ENCODE peak calls at places on chromosomes 16 and 17, in ten cellular contexts. Y, D, I, E, P, R, T, U, N and V are unnamed samples.

GRCh38 chr17:49901460-49902331 is 53.8 kb upstream of the TAC4 start:
- DNase-seq in Y (no peak), D (no peak), I (no peak), E (peak), P (no peak), R (no peak), T (no peak), U (peak), N (peak), V (no peak)

GRCh38 chr16:17331071-17331521 is 139.7 kb downstream of the XYLT1 start:
- DNase-seq in Y (peak), D (peak), I (no peak), E (no peak), P (no peak), R (no peak), T (no peak), U (no peak), N (no peak), V (peak)

GRCh38 chr17:57906910-57907309 is 48.3 kb downstream of the CUEDC1 start:
- DNase-seq in Y (no peak), D (no peak), I (no peak), E (no peak), P (no peak), R (no peak), T (no peak), U (no peak), N (peak), V (no peak)

GRCh38 chr16:70523621-70524405 is at the start of gene SF3B3:
- DNase-seq in Y (peak), D (peak), I (peak), E (peak), P (no peak), R (peak), T (no peak), U (peak), N (peak), V (no peak)

GRCh38 chr16:8972843-8973586 is 9.3 kb upstream of the USP7 start:
- DNase-seq in Y (no peak), D (no peak), I (no peak), E (no peak), P (no peak), R (no peak), T (no peak), U (no peak), N (no peak), V (no peak)

GRCh38 chr17:59668816-59669215 is 38.4 kb downstream of the PTRH2 start:
- DNase-seq in Y (no peak), D (no peak), I (no peak), E (no peak), P (no peak), R (no peak), T (peak), U (peak), N (no peak), V (no peak)

GRCh38 chr17:83202002-83203000 is 122.9 kb downstream of the METRNL start:
- DNase-seq in Y (no peak), D (peak), I (no peak), E (no peak), P (no peak), R (peak), T (no peak), U (no peak), N (no peak), V (peak)

GRCh38 chr17:74904687-74905409 is 11.4 kb upstream of the FADS6 start:
- DNase-seq in Y (no peak), D (no peak), I (no peak), E (no peak), P (no peak), R (no peak), T (no peak), U (no peak), N (no peak), V (no peak)

GRCh38 chr17:46028374-46028773 is 29.3 kb downstream of the STH start:
- DNase-seq in Y (no peak), D (no peak), I (no peak), E (no peak), P (no peak), R (no peak), T (no peak), U (no peak), N (peak), V (no peak)

GRCh38 chr16:7921360-7921759 is 588.7 kb downstream of the RBFOX1 start:
- DNase-seq in Y (no peak), D (no peak), I (no peak), E (no peak), P (peak), R (no peak), T (no peak), U (no peak), N (peak), V (no peak)
- TF ChIP-seq CTCF in Y (no peak), D (no peak), I (no peak), E (no peak), P (no peak), R (no peak), T (no peak), U (no peak), N (peak), V (peak)

GRCh38 chr17:1623057-1623456 is 5.6 kb downstream of the SLC43A2 start:
- DNase-seq in Y (no peak), D (no peak), I (no peak), E (no peak), P (no peak), R (no peak), T (no peak), U (no peak), N (no peak), V (no peak)
- TF ChIP-seq CTCF in Y (no peak), D (no peak), I (no peak), E (no peak), P (no peak), R (no peak), T (no peak), U (no peak), N (no peak), V (no peak)

GRCh38 chr17:7296189-7296861 is 1.9 kb upstream of the YBX2 start:
- DNase-seq in Y (peak), D (peak), I (peak), E (peak), P (no peak), R (peak), T (no peak), U (peak), N (peak), V (peak)

GRCh38 chr17:7293821-7294613 is 422 bp downstream of the YBX2 start:
- DNase-seq in Y (no peak), D (peak), I (no peak), E (no peak), P (no peak), R (no peak), T (no peak), U (peak), N (peak), V (no peak)

GRCh38 chr17:7294614-7295153 is at the start of gene YBX2:
- DNase-seq in Y (no peak), D (peak), I (peak), E (no peak), P (no peak), R (no peak), T (no peak), U (peak), N (peak), V (peak)

GRCh38 chr17:7293131-7293557 is 1.3 kb downstream of the YBX2 start:
- DNase-seq in Y (no peak), D (no peak), I (no peak), E (peak), P (no peak), R (no peak), T (no peak), U (peak), N (no peak), V (no peak)

DNA sequence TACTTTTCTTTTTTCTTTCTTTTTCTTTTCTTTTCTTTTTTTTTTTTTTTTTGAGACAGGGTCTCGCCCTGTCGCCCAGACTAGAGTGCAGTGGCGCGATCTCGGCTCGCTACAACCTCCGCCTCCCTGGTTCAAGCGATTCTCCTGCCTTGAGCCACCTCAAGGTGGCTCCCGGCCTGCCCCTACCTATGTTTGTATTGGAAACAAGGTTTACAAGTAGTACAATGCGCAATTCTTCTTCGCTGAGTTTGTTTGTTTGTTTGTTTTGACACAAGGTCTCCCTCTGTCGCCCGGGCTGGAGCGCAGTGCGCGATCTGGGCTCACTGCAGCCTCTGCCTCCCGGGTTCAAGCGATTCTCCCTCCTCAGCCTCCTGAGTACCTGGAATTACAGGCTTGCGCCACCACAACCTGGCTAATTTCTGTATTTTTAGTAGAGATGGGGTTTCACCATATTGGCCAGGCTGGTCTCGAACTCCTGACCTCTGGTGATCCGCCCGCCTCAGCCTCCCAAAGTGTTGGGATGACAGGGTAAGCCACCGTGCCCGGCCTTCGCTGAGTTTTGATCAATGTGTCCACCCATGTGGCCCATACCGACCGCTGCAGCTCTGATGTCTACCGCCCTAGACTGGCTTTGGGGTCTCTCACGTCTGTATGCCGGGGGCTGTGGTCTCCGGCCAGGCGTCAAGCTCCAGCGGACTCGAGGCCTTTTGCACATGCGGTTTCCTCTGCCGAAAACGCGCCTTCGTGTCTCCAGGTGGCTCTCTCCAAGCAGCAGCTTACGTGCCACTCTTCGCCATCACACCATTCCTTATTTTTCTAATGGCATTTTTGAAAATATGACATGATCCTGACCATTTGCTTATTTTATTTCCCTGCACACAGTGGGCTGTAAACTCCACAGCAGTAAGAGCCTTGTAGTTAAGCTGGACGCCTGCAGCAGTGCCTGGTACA is 1.1 kb upstream of the YBX2 start:
- DNase-seq in Y (no peak), D (no peak), I (no peak), E (no peak), P (no peak), R (no peak), T (no peak), U (no peak), N (peak), V (no peak)
- TF ChIP-seq CTCF in Y (no peak), D (no peak), I (no peak), E (no peak), P (no peak), R (no peak), T (no peak), U (no peak), N (no peak), V (no peak)

DNA sequence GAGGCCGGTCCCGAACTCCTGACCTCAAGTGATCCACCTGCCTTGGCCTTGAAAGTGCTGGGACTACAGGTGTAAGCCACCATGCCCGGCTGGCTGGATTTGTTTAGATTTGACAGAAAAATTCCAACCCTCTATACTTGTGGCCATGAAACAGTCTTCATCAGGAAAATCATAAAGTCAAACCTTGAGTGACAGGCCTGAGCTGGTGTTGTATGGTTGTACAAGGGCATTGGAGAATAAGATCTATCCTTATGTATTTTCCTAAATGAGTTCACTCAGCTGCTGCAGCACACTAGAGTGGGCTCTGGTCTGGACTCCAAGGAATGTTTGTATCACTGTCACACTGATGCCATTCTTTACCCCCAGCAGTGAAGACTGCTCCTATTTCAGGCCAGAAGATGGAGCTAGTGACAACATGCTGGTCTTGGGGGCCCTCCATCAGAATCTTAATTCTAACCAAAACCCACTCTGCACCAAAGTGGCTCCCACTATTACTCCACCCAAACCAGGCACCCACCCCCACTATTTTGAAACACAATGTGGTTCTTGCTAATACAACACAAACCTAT is 27.4 kb downstream of the SNX11 start:
- DNase-seq in Y (no peak), D (no peak), I (no peak), E (no peak), P (no peak), R (no peak), T (no peak), U (no peak), N (peak), V (no peak)
- TF ChIP-seq CTCF in Y (no peak), D (no peak), I (no peak), E (no peak), P (peak), R (no peak), T (no peak), U (no peak), N (peak), V (no peak)

DNA sequence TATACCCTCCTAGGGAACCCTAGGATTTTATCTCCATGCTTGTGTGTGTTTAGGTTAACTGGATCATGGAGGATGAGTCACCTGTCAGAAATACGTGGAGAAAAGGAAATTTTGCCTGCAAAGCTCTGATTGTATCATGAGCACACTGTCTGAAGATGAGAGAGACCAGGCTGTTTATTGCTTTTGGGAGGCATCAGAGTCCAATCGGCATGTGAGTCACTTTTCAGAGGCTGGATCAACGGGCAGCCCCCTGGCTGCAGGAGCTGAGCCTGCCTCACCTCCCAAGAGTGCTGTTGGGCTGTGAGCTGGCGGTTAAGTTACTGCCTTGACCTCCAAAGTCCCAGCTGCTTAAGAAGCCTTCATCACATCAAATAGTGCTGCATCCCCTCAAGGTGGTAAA is 41.5 kb upstream of the MED9 start:
- DNase-seq in Y (no peak), D (no peak), I (no peak), E (no peak), P (no peak), R (no peak), T (peak), U (no peak), N (no peak), V (no peak)
- TF ChIP-seq CTCF in Y (no peak), D (no peak), I (no peak), E (no peak), P (peak), R (no peak), T (peak), U (no peak), N (no peak), V (no peak)

GRCh38 chr17:77364941-77365583 is 224.3 kb downstream of the SEC14L1 start:
- DNase-seq in Y (no peak), D (no peak), I (no peak), E (no peak), P (no peak), R (no peak), T (no peak), U (no peak), N (no peak), V (no peak)

GRCh38 chr17:77366206-77366557 is 225.4 kb downstream of the SEC14L1 start:
- DNase-seq in Y (no peak), D (no peak), I (no peak), E (no peak), P (no peak), R (no peak), T (no peak), U (no peak), N (no peak), V (no peak)

GRCh38 chr17:77365584-77366186 is 224.9 kb downstream of the SEC14L1 start:
- DNase-seq in Y (peak), D (peak), I (peak), E (peak), P (no peak), R (no peak), T (no peak), U (peak), N (no peak), V (peak)

GRCh38 chr17:77364381-77364911 is 223.7 kb downstream of the SEC14L1 start:
- DNase-seq in Y (no peak), D (no peak), I (peak), E (no peak), P (no peak), R (no peak), T (no peak), U (no peak), N (no peak), V (no peak)

DNA sequence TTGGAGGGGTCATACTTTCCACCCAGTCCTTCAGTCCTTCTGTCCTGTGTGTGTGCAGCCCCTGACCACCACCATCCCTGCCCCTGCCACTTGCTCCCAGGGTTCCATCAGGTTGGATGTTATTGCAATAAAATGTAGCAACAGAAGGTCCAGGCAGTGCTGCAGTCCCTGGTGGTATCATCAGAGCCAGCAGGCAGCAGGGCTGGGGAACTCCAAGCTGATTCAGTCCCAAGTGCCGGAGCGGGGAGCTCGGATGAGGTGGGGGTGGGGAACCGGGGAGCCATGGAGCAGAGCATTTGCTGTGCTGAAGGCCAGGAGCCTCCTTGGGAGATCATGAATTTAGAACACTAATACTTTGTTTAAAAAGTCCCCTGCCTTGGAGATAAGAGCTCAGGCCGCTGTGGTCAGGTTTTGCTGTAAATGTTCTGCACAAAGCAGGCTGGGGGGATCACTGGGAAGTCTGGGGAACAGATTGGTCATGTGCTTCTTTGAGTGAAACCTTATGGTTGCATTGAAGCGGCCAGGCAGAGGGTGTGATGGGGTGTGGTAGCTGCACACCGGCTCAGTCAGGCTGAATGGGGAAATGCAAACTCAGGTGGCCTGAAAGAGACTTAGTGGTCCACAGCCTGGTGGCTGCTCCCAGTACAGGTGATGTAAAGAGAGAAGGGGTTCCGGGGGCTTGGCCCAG is 225.9 kb downstream of the SEC14L1 start:
- DNase-seq in Y (peak), D (peak), I (peak), E (no peak), P (no peak), R (no peak), T (no peak), U (no peak), N (no peak), V (no peak)
- TF ChIP-seq CTCF in Y (no peak), D (no peak), I (no peak), E (no peak), P (no peak), R (no peak), T (no peak), U (no peak), N (no peak), V (no peak)

DNA sequence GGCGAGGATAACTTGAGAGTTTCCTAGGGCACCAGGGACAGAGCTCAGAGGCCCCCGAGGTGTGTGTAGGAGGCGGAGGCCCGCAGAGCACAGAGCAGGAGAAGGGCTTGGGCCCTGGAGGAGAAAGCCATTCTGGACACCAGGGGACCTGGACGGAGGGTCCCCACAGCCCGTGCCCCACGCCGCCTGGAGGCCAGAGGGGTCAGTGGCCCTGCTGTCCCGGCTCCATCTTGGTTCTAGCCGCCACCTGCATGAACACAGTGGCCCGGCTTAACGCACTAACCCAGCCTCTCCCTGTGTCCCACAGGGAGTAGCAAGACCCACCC is 21.1 kb downstream of the TRARG1 start:
- DNase-seq in Y (no peak), D (no peak), I (no peak), E (no peak), P (no peak), R (no peak), T (no peak), U (no peak), N (no peak), V (no peak)
- TF ChIP-seq CTCF in Y (no peak), D (no peak), I (no peak), E (no peak), P (no peak), R (no peak), T (no peak), U (no peak), N (no peak), V (no peak)

DNA sequence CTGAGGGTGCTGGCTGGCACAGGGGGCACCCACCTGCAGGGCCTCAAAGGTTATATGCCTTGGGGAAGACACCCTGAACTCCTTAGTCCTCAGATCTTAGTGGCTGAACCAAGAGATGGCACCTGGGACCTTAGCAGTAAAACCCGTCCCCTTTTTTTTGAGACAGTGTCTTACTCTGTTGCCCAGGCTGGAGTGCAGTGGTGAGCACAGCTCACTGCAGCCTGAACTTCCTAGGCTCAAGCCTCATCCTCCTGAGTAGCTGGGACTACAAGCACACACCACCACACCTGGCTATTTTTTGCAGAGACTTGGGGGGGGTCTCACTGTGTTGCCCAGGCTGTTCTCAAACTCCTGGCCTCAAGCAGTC is 237.2 kb downstream of the MRTFB start:
- DNase-seq in Y (no peak), D (no peak), I (no peak), E (no peak), P (no peak), R (no peak), T (no peak), U (no peak), N (no peak), V (no peak)
- TF ChIP-seq CTCF in Y (no peak), D (no peak), I (no peak), E (no peak), P (no peak), R (no peak), T (no peak), U (no peak), N (no peak), V (no peak)